ENCODE peak calls at places on chromosome 10, in eight cellular contexts. D, U, B, C, R, L, S and K are unnamed samples. For H3K9me3, the result is how much of the 10 kb centered on the place peaks cover.

GRCh38 chr10:92655426-92655825 is 34.3 kb upstream of the HHEX start:
- DNase-seq in D (no peak), U (no peak), B (no peak), C (no peak), R (no peak), L (no peak), S (no peak), K (no peak)

GRCh38 chr10:75633568-75633967 is 202.1 kb downstream of the LRMDA start:
- DNase-seq in D (no peak), U (no peak), B (no peak), C (no peak), R (no peak), L (no peak), S (no peak), K (no peak)

GRCh38 chr10:106440767-106441166 is 723.7 kb downstream of the SORCS1 start:
- DNase-seq in D (no peak), U (no peak), B (no peak), C (no peak), R (no peak), L (no peak), S (no peak), K (no peak)

GRCh38 chr10:110215751-110216150 is 8.3 kb downstream of the MXI1 start:
- DNase-seq in D (no peak), U (no peak), B (no peak), C (no peak), R (no peak), L (no peak), S (no peak), K (no peak)

GRCh38 chr10:22444219-22444788 is 99.0 kb downstream of the SPAG6 start:
- DNase-seq in D (no peak), U (no peak), B (no peak), C (no peak), R (no peak), L (no peak), S (no peak), K (no peak)

GRCh38 chr10:26725837-26726727 is 28.6 kb downstream of the PDSS1 start:
- DNase-seq in D (peak), U (peak), B (peak), C (no peak), R (peak), L (peak), S (peak), K (peak)

GRCh38 chr10:45308707-45309106 is 6.7 kb downstream of the OR13A1 start:
- DNase-seq in D (no peak), U (no peak), B (no peak), C (no peak), R (no peak), L (no peak), S (no peak), K (no peak)

GRCh38 chr10:3532644-3533043 is 252.4 kb downstream of the KLF6 start:
- DNase-seq in D (peak), U (no peak), B (peak), C (no peak), R (no peak), L (no peak), S (no peak), K (no peak)

GRCh38 chr10:106711313-106711906 is 453.1 kb downstream of the SORCS1 start:
- DNase-seq in D (peak), U (no peak), B (no peak), C (peak), R (no peak), L (peak), S (peak), K (no peak)

GRCh38 chr10:42929993-42930392 is 146.9 kb upstream of the RET start:
- DNase-seq in D (no peak), U (peak), B (no peak), C (no peak), R (no peak), L (no peak), S (no peak), K (no peak)

GRCh38 chr10:75058142-75058541 is 53.3 kb upstream of the SAMD8 start:
- DNase-seq in D (no peak), U (peak), B (peak), C (no peak), R (no peak), L (no peak), S (no peak), K (no peak)

GRCh38 chr10:46518028-46518725 is 38.3 kb downstream of the GPRIN2 start:
- DNase-seq in D (no peak), U (peak), B (no peak), C (no peak), R (no peak), L (peak), S (no peak), K (no peak)

GRCh38 chr10:61896854-61897661 is 4.4 kb upstream of the ARID5B start:
- DNase-seq in D (peak), U (peak), B (peak), C (peak), R (peak), L (peak), S (peak), K (no peak)

GRCh38 chr10:9735731-9736130 is 1281.9 kb upstream of the CELF2 start:
- DNase-seq in D (no peak), U (no peak), B (no peak), C (no peak), R (no peak), L (no peak), S (no peak), K (no peak)

GRCh38 chr10:12319085-12319484 is 30.3 kb upstream of the CAMK1D start:
- DNase-seq in D (no peak), U (no peak), B (no peak), C (no peak), R (no peak), L (no peak), S (no peak), K (no peak)

GRCh38 chr10:7193369-7193768 is 217.5 kb downstream of the SFMBT2 start:
- DNase-seq in D (no peak), U (no peak), B (no peak), C (no peak), R (no peak), L (no peak), S (no peak), K (no peak)

GRCh38 chr10:107548301-107548700 is 383.8 kb upstream of the SORCS1 start:
- DNase-seq in D (no peak), U (no peak), B (peak), C (no peak), R (no peak), L (no peak), S (no peak), K (no peak)

GRCh38 chr10:69303632-69304035 is 25.3 kb downstream of the HK1 start:
- DNase-seq in D (no peak), U (no peak), B (peak), C (no peak), R (no peak), L (no peak), S (no peak), K (no peak)

GRCh38 chr10:27747096-27747451 is 1.5 kb upstream of the MKX start:
- DNase-seq in D (no peak), U (no peak), B (no peak), C (no peak), R (no peak), L (no peak), S (no peak), K (no peak)

GRCh38 chr10:86077871-86078638 is 288.5 kb downstream of the GRID1 start:
- DNase-seq in D (no peak), U (peak), B (no peak), C (no peak), R (no peak), L (no peak), S (no peak), K (no peak)

GRCh38 chr10:13658864-13659685 is 72.3 kb downstream of the PRPF18 start:
- DNase-seq in D (no peak), U (peak), B (no peak), C (peak), R (peak), L (no peak), S (no peak), K (no peak)

GRCh38 chr10:120514035-120514620 is 57.1 kb downstream of the PLPP4 start:
- DNase-seq in D (no peak), U (no peak), B (peak), C (no peak), R (peak), L (peak), S (no peak), K (no peak)

GRCh38 chr10:43960477-43960876 is 311.8 kb upstream of the ZNF32 start:
- DNase-seq in D (no peak), U (peak), B (no peak), C (no peak), R (no peak), L (no peak), S (peak), K (no peak)

GRCh38 chr10:76072384-76072783 is 641.0 kb downstream of the LRMDA start:
- DNase-seq in D (no peak), U (no peak), B (no peak), C (no peak), R (no peak), L (no peak), S (no peak), K (no peak)

GRCh38 chr10:15737635-15738034 is 17.9 kb upstream of the ITGA8 start:
- DNase-seq in D (no peak), U (no peak), B (no peak), C (no peak), R (no peak), L (no peak), S (no peak), K (no peak)

GRCh38 chr10:75971402-75972211 is 540.2 kb downstream of the LRMDA start:
- DNase-seq in D (no peak), U (no peak), B (peak), C (no peak), R (peak), L (no peak), S (no peak), K (peak)

GRCh38 chr10:47038881-47039557 is 127.8 kb downstream of the PTPN20 start:
- DNase-seq in D (no peak), U (peak), B (no peak), C (no peak), R (no peak), L (no peak), S (no peak), K (no peak)

GRCh38 chr10:93032809-93033137 is 27.8 kb upstream of the CYP26C1 start:
- DNase-seq in D (no peak), U (no peak), B (no peak), C (no peak), R (no peak), L (no peak), S (no peak), K (no peak)

GRCh38 chr10:112792487-112793196 is 157.4 kb upstream of the TCF7L2 start:
- DNase-seq in D (no peak), U (no peak), B (peak), C (peak), R (peak), L (peak), S (no peak), K (no peak)

GRCh38 chr10:69479737-69480412 is 28.6 kb downstream of the TSPAN15 start:
- DNase-seq in D (no peak), U (no peak), B (no peak), C (peak), R (peak), L (no peak), S (no peak), K (no peak)

GRCh38 chr10:5538446-5538845 is 13.7 kb downstream of the CALML3 start:
- DNase-seq in D (no peak), U (peak), B (peak), C (peak), R (no peak), L (peak), S (no peak), K (no peak)

GRCh38 chr10:70541738-70542564 is 60.6 kb downstream of the PRF1 start:
- DNase-seq in D (no peak), U (no peak), B (no peak), C (no peak), R (no peak), L (no peak), S (no peak), K (no peak)

GRCh38 chr10:29734640-29734979 is 99.8 kb upstream of the SVIL start:
- DNase-seq in D (no peak), U (no peak), B (no peak), C (no peak), R (no peak), L (no peak), S (no peak), K (no peak)

GRCh38 chr10:19505320-19506092 is 310.7 kb upstream of the PLXDC2 start:
- DNase-seq in D (no peak), U (no peak), B (no peak), C (no peak), R (no peak), L (no peak), S (no peak), K (no peak)

GRCh38 chr10:77405771-77406241 is 231.8 kb downstream of the KCNMA1 start:
- DNase-seq in D (peak), U (no peak), B (peak), C (peak), R (peak), L (peak), S (peak), K (no peak)

GRCh38 chr10:49518982-49519578 is 19.8 kb downstream of the ERCC6 start:
- DNase-seq in D (peak), U (no peak), B (peak), C (no peak), R (peak), L (no peak), S (no peak), K (no peak)

GRCh38 chr10:72690071-72690755 is 1.7 kb upstream of the MCU start:
- DNase-seq in D (peak), U (no peak), B (no peak), C (no peak), R (no peak), L (no peak), S (no peak), K (no peak)

GRCh38 chr10:86868353-86868752 is 89.1 kb downstream of the MMRN2 start:
- DNase-seq in D (no peak), U (no peak), B (peak), C (no peak), R (peak), L (no peak), S (no peak), K (no peak)

GRCh38 chr10:133158756-133159610 is 1.0 kb upstream of the KNDC1 start:
- DNase-seq in D (peak), U (peak), B (no peak), C (no peak), R (no peak), L (no peak), S (peak), K (no peak)
- TF ChIP-seq CTCF in D (no peak), U (no peak), B (no peak), C (no peak), R (no peak), L (no peak), S (no peak), K (no peak)

GRCh38 chr10:103069453-103070331 is 123.4 kb downstream of the NT5C2 start:
- DNase-seq in D (peak), U (peak), B (peak), C (no peak), R (peak), L (peak), S (peak), K (no peak)
- H3K4me3 ChIP-seq in D (no peak), U (no peak), B (no peak), C (no peak), R (no peak), L (no peak), S (no peak), K (no peak)

DNA sequence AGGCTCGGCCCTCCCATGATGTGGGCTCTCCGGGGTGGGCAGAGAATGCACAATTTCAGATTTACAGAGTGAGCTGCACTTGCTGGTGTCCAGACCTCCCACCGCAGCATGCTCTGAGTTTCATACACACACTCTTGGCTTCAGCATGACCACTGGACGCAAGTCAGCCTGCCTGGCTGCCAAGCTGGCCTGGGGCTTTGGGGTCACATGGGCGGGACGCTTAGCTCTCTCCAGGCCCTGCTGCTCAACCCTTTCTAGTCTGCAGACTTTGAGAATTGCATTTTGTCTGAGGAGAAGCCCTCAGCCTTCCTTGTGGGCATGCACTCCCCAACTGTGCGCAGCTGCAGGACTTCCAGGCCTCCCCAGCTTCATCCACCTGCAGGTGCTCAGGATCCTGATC is 5.7 kb downstream of the CYP2E1 start:
- DNase-seq in D (no peak), U (no peak), B (no peak), C (no peak), R (no peak), L (no peak), S (no peak), K (no peak)
- H3K9me3 ChIP-seq in D (under half), U (under half), B (under half), C (under half), R (under half), L (under half), S (under half), K (under half)

GRCh38 chr10:97888134-97888533 is 38.5 kb downstream of the GOLGA7B start:
- DNase-seq in D (no peak), U (no peak), B (no peak), C (no peak), R (no peak), L (no peak), S (no peak), K (no peak)

GRCh38 chr10:97887399-97887798 is 37.8 kb downstream of the GOLGA7B start:
- DNase-seq in D (no peak), U (peak), B (no peak), C (no peak), R (no peak), L (no peak), S (no peak), K (no peak)

GRCh38 chr10:97886264-97886663 is 36.6 kb downstream of the GOLGA7B start:
- DNase-seq in D (no peak), U (peak), B (no peak), C (no peak), R (no peak), L (no peak), S (no peak), K (no peak)

GRCh38 chr10:97889461-97890265 is 40.0 kb downstream of the GOLGA7B start:
- DNase-seq in D (peak), U (peak), B (peak), C (no peak), R (no peak), L (no peak), S (peak), K (no peak)

GRCh38 chr10:97888641-97889262 is 39.1 kb downstream of the GOLGA7B start:
- DNase-seq in D (peak), U (peak), B (peak), C (no peak), R (no peak), L (peak), S (peak), K (no peak)
- TF ChIP-seq CTCF in D (peak), U (no peak), B (no peak), C (no peak), R (no peak), L (no peak), S (no peak), K (no peak)

GRCh38 chr10:131896403-131896802 is 4.4 kb upstream of the PPP2R2D start:
- DNase-seq in D (no peak), U (peak), B (no peak), C (no peak), R (no peak), L (no peak), S (no peak), K (no peak)
- H3K4me3 ChIP-seq in D (no peak), U (no peak), B (no peak), C (no peak), R (no peak), L (no peak), S (no peak), K (no peak)

GRCh38 chr10:105370697-105371096 is 729.6 kb downstream of the SORCS3 start:
- DNase-seq in D (no peak), U (no peak), B (no peak), C (no peak), R (no peak), L (no peak), S (no peak), K (no peak)
- H3K9me3 ChIP-seq in D (under half), U (under half), B (under half), C (under half), R (under half), L (under half), S (under half), K (under half)

DNA sequence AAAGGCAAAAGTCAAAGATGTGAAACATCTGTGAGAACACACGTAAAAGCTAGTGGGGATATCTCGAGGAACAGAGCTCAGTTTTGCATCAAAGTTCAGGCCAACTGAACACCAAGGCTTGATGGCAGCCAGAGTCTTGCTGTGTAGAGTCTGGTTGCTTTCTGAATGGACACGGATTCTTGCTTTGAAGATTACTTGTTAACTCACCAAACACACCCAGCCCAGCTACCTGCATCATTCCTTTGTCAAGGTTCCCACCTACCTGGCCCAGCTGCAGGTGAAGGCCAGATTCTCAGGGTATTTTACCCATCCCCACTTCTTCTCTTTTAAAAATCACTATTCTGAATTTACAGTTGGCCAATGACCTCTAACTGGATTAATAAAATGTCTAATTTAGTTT is 174.4 kb upstream of the PHYHIPL start:
- DNase-seq in D (no peak), U (no peak), B (no peak), C (no peak), R (no peak), L (no peak), S (no peak), K (no peak)
- TF ChIP-seq CTCF in D (no peak), U (no peak), B (no peak), C (no peak), R (no peak), L (no peak), S (no peak), K (no peak)

DNA sequence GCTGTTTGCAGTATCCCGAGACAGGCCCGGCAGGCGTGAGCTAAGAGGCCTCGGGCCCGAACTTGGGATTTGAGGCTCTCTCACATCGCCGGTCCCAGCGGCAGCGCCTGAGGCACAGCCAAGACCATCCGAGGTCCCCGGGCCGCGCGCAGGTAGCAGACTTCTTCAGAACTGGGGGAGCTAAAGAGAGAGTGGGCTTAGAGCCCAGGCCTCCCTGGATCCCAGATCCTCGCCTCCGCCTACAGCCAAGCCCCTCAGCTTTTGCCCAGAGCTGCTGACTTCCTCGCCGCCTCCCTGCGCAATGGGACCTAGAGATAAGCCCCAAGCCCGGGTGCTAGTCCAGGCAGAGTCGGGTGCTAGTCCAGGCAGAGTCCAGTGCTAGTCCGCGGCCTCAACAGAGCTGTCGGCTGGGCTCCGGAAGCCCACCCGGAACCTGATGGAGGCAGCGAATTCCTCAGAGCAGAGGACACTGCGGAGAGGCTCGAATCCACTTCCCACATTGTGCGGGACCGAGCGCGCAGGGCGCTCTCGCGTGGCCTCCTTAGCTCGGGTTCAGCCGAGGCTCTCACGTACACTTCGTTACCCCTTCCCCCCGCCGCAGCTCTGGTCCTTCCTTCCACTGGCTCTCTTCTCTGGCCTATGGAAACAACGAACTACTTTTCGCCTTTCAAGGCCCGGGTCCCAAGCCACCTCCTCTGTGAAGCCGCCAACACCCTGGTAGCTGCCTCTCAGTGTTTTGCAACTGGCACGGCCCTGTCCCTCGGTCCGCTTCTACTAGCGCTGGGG is 5.8 kb downstream of the LBX1 start:
- DNase-seq in D (no peak), U (no peak), B (no peak), C (no peak), R (no peak), L (no peak), S (no peak), K (no peak)
- H3K4me3 ChIP-seq in D (no peak), U (peak), B (no peak), C (peak), R (no peak), L (no peak), S (no peak), K (no peak)